ENCODE peak calls at places on chromosomes 5 and 9, in six cellular contexts. D is sigmoid colon; J is stimulated activated CD4-positive, alpha-beta T cell treated with anti-CD3 and anti-CD28 coated beads, Interleukin-4, amount 100 ng/mL, for 1 hour; B is AG09319; C is posterior cingulate gyrus; X is left ventricle myocardium inferior. E is an unnamed sample.

GRCh38 chr5:142892021-142892420 is 121.8 kb downstream of the ARHGAP26 start:
- DNase-seq in D (no peak), J (no peak), B (no peak), C (no peak), X (no peak), E (no peak)

GRCh38 chr5:87399720-87400119 is 13.0 kb downstream of the CCNH start:
- DNase-seq in D (no peak), J (no peak), B (no peak), C (no peak), X (no peak), E (no peak)

GRCh38 chr5:145479862-145480261 is 355.3 kb downstream of the PRELID2 start:
- DNase-seq in D (no peak), J (no peak), B (no peak), C (no peak), X (no peak), E (peak; percentile 15)

GRCh38 chr5:160312139-160312959 is at the start of gene CCNJL:
- DNase-seq in D (no peak), J (no peak), B (no peak), C (no peak), X (peak; percentile 52), E (no peak)

GRCh38 chr5:168332042-168332441 is 40.6 kb downstream of the WWC1 start:
- DNase-seq in D (no peak), J (no peak), B (no peak), C (no peak), X (no peak), E (no peak)

GRCh38 chr9:86695904-86696424 is 251.3 kb downstream of the GAS1 start:
- DNase-seq in D (no peak), J (no peak), B (no peak), C (no peak), X (no peak), E (no peak)

GRCh38 chr5:80713640-80714039 is 58.9 kb upstream of the DHFR start:
- DNase-seq in D (no peak), J (no peak), B (no peak), C (no peak), X (no peak), E (no peak)

GRCh38 chr9:113616716-113617496 is 153.4 kb downstream of the RGS3 start:
- DNase-seq in D (peak; percentile 66), J (peak; percentile 13), B (no peak), C (no peak), X (no peak), E (no peak)

GRCh38 chr5:107196500-107196899 is 474.2 kb downstream of the EFNA5 start:
- DNase-seq in D (no peak), J (no peak), B (no peak), C (no peak), X (no peak), E (no peak)

GRCh38 chr5:151683936-151684586 is 2.7 kb downstream of the SPARC start:
- DNase-seq in D (no peak), J (no peak), B (no peak), C (no peak), X (no peak), E (no peak)

GRCh38 chr5:135466178-135467050 is 14.3 kb upstream of the TIFAB start:
- DNase-seq in D (peak; percentile 87), J (peak; percentile 75), B (no peak), C (peak; percentile 79), X (peak; percentile 71), E (peak; percentile 48)

GRCh38 chr5:92749943-92750342 is 831.1 kb downstream of the NR2F1-AS1 start:
- DNase-seq in D (no peak), J (no peak), B (no peak), C (no peak), X (no peak), E (no peak)

GRCh38 chr9:98117984-98118639 is 910 bp downstream of the TRIM14 start:
- DNase-seq in D (no peak), J (peak; percentile 27), B (no peak), C (no peak), X (no peak), E (no peak)

GRCh38 chr5:93428868-93429267 is 152.2 kb downstream of the NR2F1-AS1 start:
- DNase-seq in D (no peak), J (no peak), B (no peak), C (no peak), X (no peak), E (no peak)

GRCh38 chr5:62791059-62791458 is 212.4 kb downstream of the LRRC70 start:
- DNase-seq in D (no peak), J (no peak), B (no peak), C (no peak), X (no peak), E (no peak)

GRCh38 chr9:96006961-96007360 is 131.5 kb downstream of the ERCC6L2 start:
- DNase-seq in D (no peak), J (no peak), B (no peak), C (no peak), X (no peak), E (no peak)

GRCh38 chr5:150190503-150190973 is 676 bp downstream of the SLC6A7 start:
- DNase-seq in D (no peak), J (no peak), B (no peak), C (no peak), X (no peak), E (no peak)

GRCh38 chr9:124346347-124347163 is 68.7 kb downstream of the PSMB7 start:
- DNase-seq in D (peak; percentile 60), J (no peak), B (no peak), C (no peak), X (peak; percentile 12), E (no peak)

GRCh38 chr5:51347704-51348103 is 35.5 kb upstream of the ISL1 start:
- DNase-seq in D (no peak), J (no peak), B (no peak), C (no peak), X (no peak), E (no peak)

GRCh38 chr5:148830220-148830619 is 3.8 kb downstream of the ADRB2 start:
- DNase-seq in D (no peak), J (no peak), B (no peak), C (no peak), X (peak; percentile 22), E (no peak)

GRCh38 chr5:19314840-19315239 is 673.2 kb downstream of the CDH18 start:
- DNase-seq in D (no peak), J (no peak), B (no peak), C (no peak), X (no peak), E (no peak)

GRCh38 chr5:53430618-53431252 is 49.7 kb upstream of the FST start:
- DNase-seq in D (no peak), J (no peak), B (no peak), C (no peak), X (no peak), E (peak; percentile 57)

GRCh38 chr5:157106668-157107461 is 2.0 kb downstream of the HAVCR2 start:
- DNase-seq in D (no peak), J (no peak), B (no peak), C (no peak), X (peak; percentile 44), E (no peak)

GRCh38 chr9:112174223-112174964 is 703 bp downstream of the SUSD1 start:
- DNase-seq in D (no peak), J (peak; percentile 70), B (no peak), C (no peak), X (peak; percentile 74), E (no peak)

GRCh38 chr9:33187519-33188218 is 20.5 kb upstream of the B4GALT1 start:
- DNase-seq in D (peak; percentile 80), J (no peak), B (no peak), C (no peak), X (peak; percentile 66), E (no peak)

GRCh38 chr9:137621131-137621757 is 2.4 kb downstream of the EHMT1 start:
- DNase-seq in D (no peak), J (no peak), B (no peak), C (no peak), X (no peak), E (no peak)

GRCh38 chr9:81601639-81602623 is 87.4 kb downstream of the TLE1 start:
- DNase-seq in D (no peak), J (no peak), B (no peak), C (no peak), X (no peak), E (no peak)

GRCh38 chr5:32444191-32444945 is at the start of gene ZFR:
- DNase-seq in D (peak; percentile 96), J (peak; percentile 92), B (peak; percentile 76), C (peak; percentile 92), X (peak; percentile 92), E (peak; percentile 15)

GRCh38 chr9:75889577-75889976 is 896 bp upstream of the PCSK5 start:
- DNase-seq in D (no peak), J (no peak), B (no peak), C (no peak), X (no peak), E (no peak)

GRCh38 chr5:150665044-150665443 is 4.0 kb downstream of the MYOZ3 start:
- DNase-seq in D (no peak), J (no peak), B (no peak), C (no peak), X (no peak), E (no peak)

GRCh38 chr9:69697475-69697874 is 25.3 kb upstream of the APBA1 start:
- DNase-seq in D (no peak), J (no peak), B (no peak), C (no peak), X (no peak), E (no peak)

GRCh38 chr9:130846487-130847305 is 11.6 kb downstream of the ABL1 start:
- DNase-seq in D (peak; percentile 85), J (no peak), B (no peak), C (no peak), X (peak; percentile 38), E (peak; percentile 49)

GRCh38 chr5:17720070-17720469 is 85.8 kb downstream of the TAF11L14 start:
- DNase-seq in D (no peak), J (no peak), B (no peak), C (no peak), X (no peak), E (no peak)